ENCODE peak calls at places on chromosome 7, in eight cellular contexts. D is mucosa of descending colon; Z is colonic mucosa; M is naive thymus-derived CD4-positive, alpha-beta T cell; V is SJSA1; T is ovary; Y is heart right ventricle; W is mammary epithelial cell. C is an unnamed sample.

GRCh38 chr7:116226664-116227063 is 16.3 kb downstream of the TES start:
- DNase-seq in D (no peak), Z (no peak), M (no peak), V (no peak), T (no peak), Y (no peak), W (no peak), C (no peak)

GRCh38 chr7:143901360-143901709 is 641 bp downstream of the TCAF1 start:
- DNase-seq in D (peak; percentile 62), Z (peak; percentile 49), M (no peak), V (no peak), T (peak; percentile 71), Y (peak; percentile 39), W (no peak), C (peak; percentile 80)

GRCh38 chr7:70474639-70475234 is 657.2 kb upstream of the GALNT17 start:
- DNase-seq in D (no peak), Z (no peak), M (no peak), V (no peak), T (no peak), Y (peak; percentile 33), W (no peak), C (no peak)

GRCh38 chr7:68787586-68787985 is 810.7 kb upstream of the AUTS2 start:
- DNase-seq in D (no peak), Z (no peak), M (no peak), V (no peak), T (no peak), Y (no peak), W (no peak), C (no peak)

GRCh38 chr7:21193895-21194294 is 234.0 kb upstream of the SP4 start:
- DNase-seq in D (no peak), Z (no peak), M (no peak), V (no peak), T (no peak), Y (no peak), W (no peak), C (no peak)

GRCh38 chr7:157830331-157830730 is 493.5 kb downstream of the DNAJB6 start:
- DNase-seq in D (no peak), Z (no peak), M (no peak), V (no peak), T (no peak), Y (no peak), W (no peak), C (no peak)

GRCh38 chr7:20352573-20353304 is 22.0 kb downstream of the ITGB8 start:
- DNase-seq in D (no peak), Z (no peak), M (no peak), V (peak; percentile 64), T (no peak), Y (no peak), W (peak; percentile 99), C (no peak)

GRCh38 chr7:96388620-96389383 is 66.9 kb upstream of the SLC25A13 start:
- DNase-seq in D (no peak), Z (no peak), M (no peak), V (peak; percentile 58), T (peak; percentile 20), Y (no peak), W (peak; percentile 55), C (peak; percentile 57)

GRCh38 chr7:31437466-31437865 is 76.4 kb upstream of the ITPRID1 start:
- DNase-seq in D (no peak), Z (no peak), M (no peak), V (no peak), T (no peak), Y (no peak), W (no peak), C (no peak)

GRCh38 chr7:44976040-44976745 is 2.6 kb downstream of the MYO1G start:
- DNase-seq in D (no peak), Z (no peak), M (no peak), V (no peak), T (no peak), Y (no peak), W (no peak), C (peak; percentile 56)

GRCh38 chr7:91912500-91912899 is 28.2 kb upstream of the AKAP9 start:
- DNase-seq in D (no peak), Z (no peak), M (no peak), V (no peak), T (no peak), Y (no peak), W (no peak), C (no peak)

GRCh38 chr7:105652359-105652993 is 71.2 kb upstream of the EFCAB10 start:
- DNase-seq in D (peak; percentile 73), Z (peak; percentile 82), M (peak; percentile 34), V (peak; percentile 69), T (peak; percentile 81), Y (peak; percentile 79), W (peak; percentile 43), C (peak; percentile 91)

GRCh38 chr7:50085344-50085743 is 7.7 kb downstream of the ZPBP start:
- DNase-seq in D (no peak), Z (no peak), M (no peak), V (no peak), T (no peak), Y (no peak), W (no peak), C (no peak)

GRCh38 chr7:107998150-107998549 is 4.8 kb downstream of the LAMB1 start:
- DNase-seq in D (no peak), Z (no peak), M (no peak), V (no peak), T (no peak), Y (no peak), W (peak; percentile 43), C (no peak)

GRCh38 chr7:152849128-152849527 is 89.6 kb downstream of the ACTR3B start:
- DNase-seq in D (no peak), Z (no peak), M (no peak), V (no peak), T (no peak), Y (no peak), W (no peak), C (no peak)

GRCh38 chr7:111987115-111987826 is 218.9 kb downstream of the DOCK4 start:
- DNase-seq in D (no peak), Z (no peak), M (no peak), V (no peak), T (no peak), Y (no peak), W (peak; percentile 62), C (no peak)

GRCh38 chr7:30989824-30990140 is 26.0 kb downstream of the GHRHR start:
- DNase-seq in D (no peak), Z (no peak), M (no peak), V (no peak), T (no peak), Y (no peak), W (no peak), C (no peak)

DNA sequence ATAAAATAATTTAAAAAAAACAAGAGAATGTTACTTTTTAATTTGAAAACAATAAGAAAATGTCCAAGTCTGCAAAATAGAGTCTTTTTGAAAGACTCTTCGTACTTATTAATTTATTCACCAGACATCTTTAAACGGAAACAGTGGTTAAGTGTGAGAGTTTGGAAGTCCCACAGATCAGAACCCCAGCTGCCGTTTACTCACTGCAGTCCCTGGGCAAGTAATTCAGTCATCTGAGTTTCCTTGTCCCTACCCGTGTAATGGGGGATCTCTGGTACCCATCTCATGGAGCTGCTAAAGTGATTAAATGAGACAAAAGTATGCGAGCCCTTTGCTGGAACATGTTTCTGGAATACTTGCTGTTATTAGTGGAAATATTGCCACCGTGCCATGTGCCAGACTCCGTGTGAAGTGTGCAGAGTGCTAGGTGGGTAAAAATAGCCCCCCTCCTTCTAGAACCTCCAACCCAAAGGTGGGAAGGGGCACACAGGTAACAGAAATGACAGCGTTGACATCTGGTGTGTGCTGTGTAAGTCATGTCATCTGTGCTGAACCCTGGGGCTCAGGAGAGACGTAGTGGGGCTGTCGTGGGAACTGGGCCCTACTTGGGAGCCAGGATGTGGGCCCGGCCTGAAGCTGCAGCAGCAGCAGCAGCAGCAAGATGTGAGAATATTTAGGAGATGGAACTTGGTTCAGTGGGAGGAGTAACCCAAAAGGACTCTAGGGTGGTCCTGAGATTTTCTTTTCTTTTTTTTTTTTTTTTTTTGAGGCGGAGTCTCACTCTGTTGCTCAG is 140.5 kb downstream of the CUX1 start:
- DNase-seq in D (no peak), Z (no peak), M (no peak), V (no peak), T (no peak), Y (no peak), W (no peak), C (no peak)
- H3K4me1 ChIP-seq in D (peaks cover 3% of the 10 kb centered on the region), Z (no peaks in the 10 kb centered on the region), M (no peaks in the 10 kb centered on the region), V (peaks cover 5% of the 10 kb centered on the region), T (peaks cover 3% of the 10 kb centered on the region), Y (peaks cover 72% of the 10 kb centered on the region), W (peaks cover 3% of the 10 kb centered on the region), C (no peaks in the 10 kb centered on the region)

GRCh38 chr7:100153713-100154519 is 4.6 kb downstream of the TRAPPC14 start:
- DNase-seq in D (peak; percentile 81), Z (peak; percentile 88), M (no peak), V (no peak), T (no peak), Y (no peak), W (no peak), C (no peak)
- H3K36me3 ChIP-seq in D (no peaks in the 10 kb centered on the region), Z (no peaks in the 10 kb centered on the region), M (peaks cover 53% of the 10 kb centered on the region), V (peaks cover 64% of the 10 kb centered on the region), T (no peaks in the 10 kb centered on the region), Y (no peaks in the 10 kb centered on the region), W (peaks cover 17% of the 10 kb centered on the region), C (no peaks in the 10 kb centered on the region)

DNA sequence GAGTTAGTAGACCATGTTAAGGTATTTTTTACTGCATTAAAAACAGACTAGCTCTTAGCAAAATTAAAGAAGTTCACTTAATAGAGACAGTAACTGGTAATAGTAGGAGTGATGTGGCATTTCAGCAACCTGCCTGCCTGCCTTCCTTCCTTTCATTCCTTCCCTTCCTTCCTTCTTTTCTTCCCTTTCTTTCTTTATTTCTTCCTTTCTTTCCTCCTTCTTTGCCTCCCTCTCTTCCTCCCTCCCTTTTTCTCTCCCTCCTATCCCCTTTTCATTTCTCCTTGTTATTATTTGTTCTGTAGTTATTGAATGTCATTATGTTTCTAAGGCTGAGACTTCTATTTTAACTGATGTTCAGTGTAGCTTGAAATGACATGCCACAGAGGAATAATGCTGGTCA is 146.5 kb upstream of the WNT16 start:
- DNase-seq in D (no peak), Z (no peak), M (no peak), V (no peak), T (no peak), Y (no peak), W (no peak), C (no peak)
- H3K4me3 ChIP-seq in D (no peak overlapping the region), Z (no peak overlapping the region), M (no peak overlapping the region), V (no peak overlapping the region), T (no peak overlapping the region), Y (no peak overlapping the region), W (no peak overlapping the region), C (no peak overlapping the region)

GRCh38 chr7:101166603-101166908 is 1.2 kb upstream of the VGF start:
- DNase-seq in D (no peak), Z (no peak), M (no peak), V (no peak), T (no peak), Y (no peak), W (no peak), C (no peak)

GRCh38 chr7:101168412-101169049 is 3.2 kb upstream of the VGF start:
- DNase-seq in D (no peak), Z (no peak), M (no peak), V (no peak), T (no peak), Y (no peak), W (no peak), C (no peak)

GRCh38 chr7:101169110-101169837 is 3.9 kb upstream of the VGF start:
- DNase-seq in D (no peak), Z (no peak), M (no peak), V (no peak), T (no peak), Y (no peak), W (no peak), C (no peak)

GRCh38 chr7:101166909-101167644 is 1.7 kb upstream of the VGF start:
- DNase-seq in D (no peak), Z (no peak), M (no peak), V (no peak), T (no peak), Y (no peak), W (no peak), C (no peak)

GRCh38 chr7:101167645-101168411 is 2.5 kb upstream of the VGF start:
- DNase-seq in D (no peak), Z (no peak), M (no peak), V (no peak), T (no peak), Y (no peak), W (no peak), C (no peak)
- H3K4me1 ChIP-seq in D (peaks cover 44% of the 10 kb centered on the region), Z (peaks cover 20% of the 10 kb centered on the region), M (peaks cover 65% of the 10 kb centered on the region), V (peaks cover 52% of the 10 kb centered on the region), T (peaks cover 15% of the 10 kb centered on the region), Y (peaks cover 53% of the 10 kb centered on the region), W (peaks cover 46% of the 10 kb centered on the region), C (no peaks in the 10 kb centered on the region)